ENCODE peak calls at places on chromosomes 16 and 17, in five cellular contexts. K is stomach, F is NCI-H1092, P is AG09319, H is hypothalamus. J is an unnamed sample.

GRCh38 chr16:1295465-1295864 is 14.0 kb upstream of the UBE2I start:
- DNase-seq in H (no peak), P (no peak), F (no peak), K (no peak), J (no peak)

GRCh38 chr16:56477096-56477878 is 25.9 kb downstream of the OGFOD1 start:
- DNase-seq in P (peak; percentile 49), K (no peak), H (no peak), F (no peak), J (no peak)

GRCh38 chr16:68995011-68995504 is 110.4 kb upstream of the HAS3 start:
- DNase-seq in F (peak; percentile 15), K (no peak), P (no peak), H (no peak), J (peak; percentile 50)

GRCh38 chr17:69477204-69477899 is 62.9 kb downstream of the MAP2K6 start:
- DNase-seq in K (no peak), H (no peak), F (no peak), P (no peak), J (no peak)

GRCh38 chr17:61240851-61241468 is 158.7 kb upstream of the TBX2 start:
- DNase-seq in F (no peak), K (no peak), H (no peak), P (no peak), J (no peak)

GRCh38 chr16:57253410-57253927 is 8.4 kb downstream of the ARL2BP start:
- DNase-seq in H (no peak), P (no peak), F (no peak), K (peak; percentile 13), J (no peak)

GRCh38 chr16:79519448-79519847 is 81.1 kb downstream of the MAF start:
- DNase-seq in F (no peak), H (peak; percentile 4), P (no peak), K (peak; percentile 43), J (no peak)

GRCh38 chr17:83101805-83102480 is 22.5 kb downstream of the METRNL start:
- DNase-seq in K (peak; percentile 78), P (no peak), H (no peak), F (no peak), J (no peak)

GRCh38 chr17:15092762-15093161 is 172.4 kb downstream of the PMP22 start:
- DNase-seq in H (no peak), K (no peak), P (no peak), F (no peak), J (no peak)

GRCh38 chr17:9050801-9051401 is 29.6 kb downstream of the NTN1 start:
- DNase-seq in P (no peak), K (no peak), H (no peak), F (no peak), J (no peak)

GRCh38 chr16:1613240-1613639 is 1.1 kb downstream of the CRAMP1 start:
- DNase-seq in F (no peak), H (no peak), K (no peak), P (no peak), J (no peak)

GRCh38 chr16:50653056-50653455 is 28.1 kb downstream of the SNX20 start:
- DNase-seq in F (no peak), K (no peak), H (no peak), P (no peak), J (no peak)

GRCh38 chr16:74743045-74743667 is 31.5 kb downstream of the FA2H start:
- DNase-seq in F (no peak), P (no peak), K (no peak), H (no peak), J (no peak)

GRCh38 chr17:81401727-81402529 is 6.7 kb downstream of the BAHCC1 start:
- DNase-seq in H (peak; percentile 56), F (no peak), P (no peak), K (no peak), J (peak; percentile 62)

GRCh38 chr17:83121921-83122820 is 42.8 kb downstream of the METRNL start:
- DNase-seq in H (no peak), K (no peak), F (no peak), P (no peak), J (no peak)

GRCh38 chr17:49747632-49748031 is 16.3 kb downstream of the FAM117A start:
- DNase-seq in P (no peak), H (no peak), K (no peak), F (no peak), J (no peak)

GRCh38 chr17:66296289-66296725 is 6.1 kb upstream of the PRKCA start:
- DNase-seq in H (no peak), F (no peak), P (no peak), K (no peak), J (no peak)